ENCODE peak calls at places on chromosome 15, in four cellular contexts. One of them, this sample, is unnamed.

GRCh38 chr15:68347392-68347791 is 69.8 kb downstream of the FEM1B start:
- DNase-seq in ovary: no peak
- DNase-seq in tibial artery: no peak
- DNase-seq in GM23248: no peak
- DNase-seq in this sample: no peak

GRCh38 chr15:95799286-95800187 is 531.0 kb upstream of the NR2F2 start:
- DNase-seq in tibial artery: no peak
- DNase-seq in ovary: no peak
- DNase-seq in GM23248: peak; percentile 87
- DNase-seq in this sample: no peak

GRCh38 chr15:59158701-59159034 is 48.0 kb upstream of the LDHAL6B start:
- DNase-seq in ovary: no peak
- DNase-seq in tibial artery: no peak
- DNase-seq in GM23248: no peak
- DNase-seq in this sample: no peak

GRCh38 chr15:28977377-28978010 is 91.7 kb downstream of the APBA2 start:
- DNase-seq in tibial artery: no peak
- DNase-seq in ovary: no peak
- DNase-seq in GM23248: peak; percentile 94
- DNase-seq in this sample: no peak

GRCh38 chr15:46576611-46577010 is 941.8 kb downstream of the SQOR start:
- DNase-seq in tibial artery: no peak
- DNase-seq in ovary: no peak
- DNase-seq in GM23248: no peak
- DNase-seq in this sample: no peak

GRCh38 chr15:35934383-35935049 is 388.6 kb upstream of the DPH6 start:
- DNase-seq in GM23248: no peak
- DNase-seq in ovary: no peak
- DNase-seq in tibial artery: no peak
- DNase-seq in this sample: no peak

GRCh38 chr15:66655997-66656396 is 46.0 kb upstream of the SMAD6 start:
- DNase-seq in tibial artery: no peak
- DNase-seq in GM23248: no peak
- DNase-seq in ovary: no peak
- DNase-seq in this sample: no peak

GRCh38 chr15:50463423-50464358 is 39.5 kb downstream of the USP8 start:
- DNase-seq in ovary: no peak
- DNase-seq in tibial artery: no peak
- DNase-seq in GM23248: peak; percentile 21
- DNase-seq in this sample: no peak

GRCh38 chr15:40064231-40064894 is 25.4 kb upstream of the SRP14 start:
- DNase-seq in tibial artery: no peak
- DNase-seq in ovary: peak; percentile 7
- DNase-seq in GM23248: peak; percentile 69
- DNase-seq in this sample: no peak

GRCh38 chr15:73884159-73884558 is 10.8 kb downstream of the TBC1D21 start:
- DNase-seq in GM23248: no peak
- DNase-seq in ovary: no peak
- DNase-seq in tibial artery: peak; percentile 1
- DNase-seq in this sample: no peak

GRCh38 chr15:48005921-48006541 is 114.8 kb upstream of the SLC24A5 start:
- DNase-seq in GM23248: peak; percentile 7
- DNase-seq in tibial artery: peak; percentile 35
- DNase-seq in ovary: no peak
- DNase-seq in this sample: no peak

DNA sequence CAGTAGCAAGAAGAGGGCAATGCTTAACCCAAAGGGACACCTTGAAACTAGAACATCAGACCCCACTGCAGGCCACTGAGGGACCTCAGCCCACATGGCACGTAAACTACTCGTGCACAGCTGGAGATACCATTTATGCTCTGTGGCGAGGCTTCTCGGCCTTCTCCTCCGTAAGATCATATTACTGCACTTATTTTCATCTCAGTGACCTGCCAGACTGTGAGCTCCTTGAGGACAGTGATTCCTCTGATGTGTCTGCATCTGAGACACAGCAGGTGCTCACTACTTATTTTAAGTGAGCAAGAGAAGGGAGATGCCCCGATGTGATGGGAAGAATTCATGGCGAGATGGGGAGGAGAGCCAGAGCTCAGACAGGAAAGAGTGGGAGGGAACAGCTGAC is 137.6 kb downstream of the RPLP1 start:
- DNase-seq in ovary: no peak
- DNase-seq in GM23248: no peak
- DNase-seq in tibial artery: no peak
- DNase-seq in this sample: no peak
- H3K36me3 ChIP-seq in ovary: no peaks in the 10 kb centered on the region
- H3K36me3 ChIP-seq in GM23248: no peaks in the 10 kb centered on the region
- H3K36me3 ChIP-seq in tibial artery: no peaks in the 10 kb centered on the region
- H3K36me3 ChIP-seq in this sample: no peaks in the 10 kb centered on the region

DNA sequence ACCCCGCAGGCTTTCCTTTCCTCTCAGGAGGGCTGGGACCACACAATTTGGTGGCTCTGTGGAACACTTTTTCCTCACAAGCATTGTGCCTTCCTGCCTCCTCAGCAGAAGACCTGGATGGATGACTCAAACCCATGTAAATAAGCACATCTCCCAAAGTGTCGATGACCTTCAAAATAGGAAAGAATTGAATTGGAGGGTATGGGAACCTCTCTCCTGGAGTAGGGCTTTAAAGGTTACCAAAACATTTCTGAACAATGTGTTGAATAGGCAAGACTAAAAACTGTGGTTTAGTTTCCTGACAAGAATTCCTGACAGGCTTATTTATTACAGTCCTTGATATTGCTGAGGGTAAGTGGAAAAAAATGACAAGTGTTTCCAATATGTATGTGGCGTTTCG is 118.2 kb downstream of the ALDH1A2 start:
- DNase-seq in ovary: no peak
- DNase-seq in tibial artery: no peak
- DNase-seq in GM23248: no peak
- DNase-seq in this sample: no peak
- H3K36me3 ChIP-seq in ovary: no peaks in the 10 kb centered on the region
- H3K36me3 ChIP-seq in tibial artery: no peaks in the 10 kb centered on the region
- H3K36me3 ChIP-seq in GM23248: no peaks in the 10 kb centered on the region
- H3K36me3 ChIP-seq in this sample: no peaks in the 10 kb centered on the region

GRCh38 chr15:101022876-101023275 is 103.7 kb downstream of the LRRK1 start:
- DNase-seq in GM23248: no peak
- DNase-seq in tibial artery: no peak
- DNase-seq in ovary: no peak
- DNase-seq in this sample: no peak
- H3K36me3 ChIP-seq in GM23248: no peaks in the 10 kb centered on the region
- H3K36me3 ChIP-seq in tibial artery: peaks cover 15% of the 10 kb centered on the region
- H3K36me3 ChIP-seq in ovary: no peaks in the 10 kb centered on the region
- H3K36me3 ChIP-seq in this sample: no peaks in the 10 kb centered on the region

GRCh38 chr15:42710662-42711061 is 26.3 kb downstream of the CDAN1 start:
- DNase-seq in ovary: no peak
- DNase-seq in tibial artery: no peak
- DNase-seq in GM23248: no peak
- DNase-seq in this sample: no peak

GRCh38 chr15:42707873-42708544 is 28.9 kb downstream of the CDAN1 start:
- DNase-seq in GM23248: no peak
- DNase-seq in tibial artery: no peak
- DNase-seq in ovary: no peak
- DNase-seq in this sample: no peak

GRCh38 chr15:42704492-42704926 is 32.4 kb downstream of the CDAN1 start:
- DNase-seq in tibial artery: peak; percentile 68
- DNase-seq in GM23248: peak; percentile 83
- DNase-seq in ovary: peak; percentile 61
- DNase-seq in this sample: no peak

GRCh38 chr15:42705336-42705735 is 31.6 kb downstream of the CDAN1 start:
- DNase-seq in GM23248: no peak
- DNase-seq in tibial artery: no peak
- DNase-seq in ovary: no peak
- DNase-seq in this sample: no peak

DNA sequence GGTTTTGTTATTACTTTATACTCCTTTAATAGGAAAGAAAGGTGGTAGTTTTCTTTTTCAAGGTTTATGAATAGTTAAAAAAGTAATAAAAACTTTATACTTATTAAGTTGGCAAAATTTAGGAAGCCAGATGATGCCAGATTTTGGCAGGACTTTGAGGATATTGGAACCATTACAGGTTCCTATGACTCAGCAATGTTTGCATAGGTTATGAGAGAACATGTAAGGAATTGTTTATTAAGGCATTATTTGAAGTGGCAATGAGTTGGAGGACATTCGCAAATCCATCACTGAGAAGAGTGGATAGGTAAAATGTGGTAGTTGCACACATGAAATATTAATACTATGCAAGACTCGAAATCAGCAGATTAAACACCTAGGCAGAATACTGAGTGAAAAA is 29.9 kb downstream of the CDAN1 start:
- DNase-seq in tibial artery: no peak
- DNase-seq in GM23248: peak; percentile 52
- DNase-seq in ovary: no peak
- DNase-seq in this sample: no peak
- H3K36me3 ChIP-seq in tibial artery: peaks cover 12% of the 10 kb centered on the region
- H3K36me3 ChIP-seq in GM23248: no peaks in the 10 kb centered on the region
- H3K36me3 ChIP-seq in ovary: no peaks in the 10 kb centered on the region
- H3K36me3 ChIP-seq in this sample: no peaks in the 10 kb centered on the region

DNA sequence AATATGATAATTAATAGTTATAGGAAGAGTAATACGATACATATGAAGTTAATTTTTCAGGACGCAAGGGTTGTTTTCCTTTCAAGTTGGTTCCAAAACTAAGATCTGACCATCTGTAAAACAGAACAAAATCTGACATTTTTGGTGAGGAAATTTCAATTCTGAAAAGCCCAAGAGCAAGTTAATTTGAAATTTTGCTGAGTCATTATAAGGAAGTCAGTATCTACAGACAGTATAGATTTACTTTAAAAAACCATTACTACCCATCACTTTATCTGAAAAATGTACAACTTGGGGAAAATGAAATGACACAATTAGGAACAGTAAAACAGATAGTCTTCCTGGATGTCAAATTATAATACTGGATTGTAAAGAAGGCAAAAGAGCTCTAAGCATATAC is 12.5 kb downstream of the INTS14 start:
- DNase-seq in GM23248: no peak
- DNase-seq in tibial artery: no peak
- DNase-seq in ovary: no peak
- DNase-seq in this sample: no peak
- H3K36me3 ChIP-seq in GM23248: peaks cover 37% of the 10 kb centered on the region
- H3K36me3 ChIP-seq in tibial artery: peaks cover 69% of the 10 kb centered on the region
- H3K36me3 ChIP-seq in ovary: no peaks in the 10 kb centered on the region
- H3K36me3 ChIP-seq in this sample: peaks cover 98% of the 10 kb centered on the region

GRCh38 chr15:25087137-25087536 is 132.3 kb downstream of the SNRPN start:
- DNase-seq in tibial artery: no peak
- DNase-seq in ovary: no peak
- DNase-seq in GM23248: no peak
- DNase-seq in this sample: no peak

GRCh38 chr15:25091421-25092158 is 136.8 kb downstream of the SNRPN start:
- DNase-seq in GM23248: no peak
- DNase-seq in tibial artery: no peak
- DNase-seq in ovary: no peak
- DNase-seq in this sample: no peak

GRCh38 chr15:25090073-25090733 is 135.4 kb downstream of the SNRPN start:
- DNase-seq in ovary: no peak
- DNase-seq in tibial artery: no peak
- DNase-seq in GM23248: no peak
- DNase-seq in this sample: no peak

GRCh38 chr15:25089577-25089976 is 134.8 kb downstream of the SNRPN start:
- DNase-seq in ovary: no peak
- DNase-seq in GM23248: no peak
- DNase-seq in tibial artery: no peak
- DNase-seq in this sample: no peak

DNA sequence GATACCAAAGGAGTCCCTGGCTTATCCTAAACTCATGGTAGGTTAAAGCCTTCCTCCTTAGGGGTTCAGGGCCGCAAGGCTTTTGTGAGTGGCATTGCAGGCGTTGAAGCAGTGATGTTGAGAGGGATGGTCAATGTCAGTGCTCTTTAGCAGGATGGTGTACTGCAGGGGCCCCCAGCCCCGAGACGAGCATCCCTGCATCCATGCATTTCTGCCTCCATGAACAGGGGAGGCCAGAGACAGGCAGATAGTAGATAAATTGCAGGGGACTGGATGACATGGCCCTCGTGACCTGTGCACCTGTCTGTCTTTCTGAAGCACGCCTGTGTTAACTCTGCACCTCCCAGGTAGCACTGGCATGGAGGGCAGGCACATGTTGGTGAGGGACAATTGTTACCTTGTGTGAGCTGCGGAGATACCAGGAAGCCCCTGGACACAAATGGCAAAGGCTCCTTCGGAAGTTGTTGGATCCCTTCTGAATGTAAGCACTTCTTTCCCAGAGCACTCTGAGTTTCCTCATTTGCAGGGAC is 133.5 kb downstream of the SNRPN start:
- DNase-seq in tibial artery: no peak
- DNase-seq in GM23248: no peak
- DNase-seq in ovary: no peak
- DNase-seq in this sample: no peak
- H3K36me3 ChIP-seq in tibial artery: peaks cover 100% of the 10 kb centered on the region
- H3K36me3 ChIP-seq in GM23248: no peaks in the 10 kb centered on the region
- H3K36me3 ChIP-seq in ovary: peaks cover 2% of the 10 kb centered on the region
- H3K36me3 ChIP-seq in this sample: peaks cover 77% of the 10 kb centered on the region

DNA sequence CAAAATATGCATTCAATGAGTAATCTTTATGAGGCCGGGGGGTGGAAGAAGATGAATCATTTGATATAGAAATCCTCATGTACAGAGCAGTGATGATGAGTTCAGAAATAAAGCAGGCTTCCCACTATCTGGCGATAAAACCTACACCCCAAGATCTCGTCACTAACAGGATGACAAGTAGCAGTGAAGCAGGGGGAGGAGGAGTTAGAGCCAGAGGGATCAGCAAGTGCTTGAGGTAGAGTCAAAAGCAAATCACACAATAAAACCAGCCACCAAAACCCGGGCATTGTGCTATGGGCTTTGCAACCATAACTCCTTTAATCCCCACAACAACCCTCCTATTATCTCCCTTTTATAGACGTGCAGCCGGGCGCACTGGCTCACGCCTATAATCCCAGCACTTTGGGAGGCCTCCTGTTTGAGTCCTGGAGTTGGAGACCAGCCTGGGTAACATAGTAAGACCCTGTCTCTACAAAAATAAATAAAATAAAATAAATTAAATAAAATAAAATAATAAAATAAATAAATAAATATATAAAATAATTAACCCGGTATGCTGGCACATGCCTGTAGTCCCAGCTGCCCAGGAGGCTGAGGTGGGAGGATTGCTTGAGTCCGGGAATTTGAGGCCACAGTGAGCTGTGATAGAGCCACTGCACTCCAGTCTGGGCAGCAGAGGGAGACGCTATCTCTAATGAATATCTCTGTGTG is 53.0 kb downstream of the STARD5 start:
- DNase-seq in ovary: no peak
- DNase-seq in tibial artery: no peak
- DNase-seq in GM23248: peak; percentile 62
- DNase-seq in this sample: no peak
- H3K36me3 ChIP-seq in ovary: no peaks in the 10 kb centered on the region
- H3K36me3 ChIP-seq in tibial artery: peaks cover 12% of the 10 kb centered on the region
- H3K36me3 ChIP-seq in GM23248: no peaks in the 10 kb centered on the region
- H3K36me3 ChIP-seq in this sample: no peaks in the 10 kb centered on the region

GRCh38 chr15:41066516-41066915 is 49.6 kb downstream of the INO80 start:
- DNase-seq in ovary: no peak
- DNase-seq in tibial artery: no peak
- DNase-seq in GM23248: no peak
- DNase-seq in this sample: no peak

GRCh38 chr15:41072013-41072412 is 44.1 kb downstream of the INO80 start:
- DNase-seq in GM23248: no peak
- DNase-seq in ovary: no peak
- DNase-seq in tibial artery: no peak
- DNase-seq in this sample: no peak
- H3K36me3 ChIP-seq in GM23248: peaks cover 77% of the 10 kb centered on the region
- H3K36me3 ChIP-seq in ovary: no peaks in the 10 kb centered on the region
- H3K36me3 ChIP-seq in tibial artery: peaks cover 81% of the 10 kb centered on the region
- H3K36me3 ChIP-seq in this sample: peaks cover 100% of the 10 kb centered on the region